ENCODE peak calls at places on chromosome 1, in nine cellular contexts. W, C, S, T, E, D, V, M and J are unnamed samples.

GRCh38 chr1:170354216-170354615 is 177.8 kb upstream of the GORAB start:
- DNase-seq in W (no peak), C (no peak), S (no peak), T (no peak), E (no peak), D (no peak), V (no peak), M (no peak), J (no peak)

GRCh38 chr1:94951509-94952208 is 24.7 kb upstream of the CNN3 start:
- DNase-seq in W (no peak), C (no peak), S (no peak), T (no peak), E (no peak), D (no peak), V (no peak), M (peak; percentile 90), J (no peak)

GRCh38 chr1:85202092-85202863 is 1.5 kb upstream of the SYDE2 start:
- DNase-seq in W (no peak), C (peak; percentile 19), S (no peak), T (no peak), E (no peak), D (no peak), V (no peak), M (peak; percentile 41), J (no peak)

GRCh38 chr1:201461193-201461657 is 7.8 kb downstream of the PHLDA3 start:
- DNase-seq in W (no peak), C (peak; percentile 94), S (no peak), T (no peak), E (peak; percentile 75), D (peak; percentile 84), V (peak; percentile 86), M (peak; percentile 99), J (no peak)

GRCh38 chr1:24898909-24899439 is 31.1 kb downstream of the RUNX3 start:
- DNase-seq in W (peak; percentile 55), C (no peak), S (no peak), T (no peak), E (no peak), D (no peak), V (peak; percentile 19), M (no peak), J (no peak)

GRCh38 chr1:88985692-88986091 is 6.7 kb downstream of the KYAT3 start:
- DNase-seq in W (no peak), C (no peak), S (no peak), T (no peak), E (no peak), D (no peak), V (no peak), M (peak; percentile 39), J (no peak)

GRCh38 chr1:47808612-47809011 is 188.6 kb downstream of the TRABD2B start:
- DNase-seq in W (no peak), C (no peak), S (no peak), T (no peak), E (no peak), D (no peak), V (no peak), M (peak; percentile 59), J (no peak)

GRCh38 chr1:40732756-40733301 is 41.3 kb downstream of the NFYC start:
- DNase-seq in W (no peak), C (no peak), S (no peak), T (no peak), E (no peak), D (no peak), V (no peak), M (peak; percentile 29), J (no peak)

GRCh38 chr1:3349161-3349967 is 105.1 kb upstream of the ARHGEF16 start:
- DNase-seq in W (no peak), C (peak; percentile 20), S (no peak), T (no peak), E (no peak), D (no peak), V (no peak), M (no peak), J (peak; percentile 60)

GRCh38 chr1:157352216-157352615 is 200.1 kb downstream of the FCRL5 start:
- DNase-seq in W (no peak), C (no peak), S (no peak), T (no peak), E (no peak), D (no peak), V (no peak), M (no peak), J (no peak)

GRCh38 chr1:84303154-84303830 is 1.8 kb downstream of the SAMD13 start:
- DNase-seq in W (no peak), C (peak; percentile 51), S (no peak), T (no peak), E (no peak), D (no peak), V (no peak), M (peak; percentile 1), J (no peak)

GRCh38 chr1:59076612-59077011 is 220.3 kb upstream of the FGGY start:
- DNase-seq in W (no peak), C (peak; percentile 15), S (no peak), T (no peak), E (no peak), D (no peak), V (no peak), M (peak; percentile 27), J (no peak)

GRCh38 chr1:40567819-40568218 is 36.4 kb downstream of the ZNF684 start:
- DNase-seq in W (no peak), C (no peak), S (no peak), T (no peak), E (no peak), D (no peak), V (no peak), M (no peak), J (no peak)

GRCh38 chr1:29650041-29650400 is 413.7 kb downstream of the PTPRU start:
- DNase-seq in W (no peak), C (no peak), S (no peak), T (no peak), E (no peak), D (no peak), V (no peak), M (peak; percentile 68), J (no peak)

GRCh38 chr1:65955503-65955902 is 162.8 kb downstream of the PDE4B start:
- DNase-seq in W (no peak), C (no peak), S (no peak), T (no peak), E (no peak), D (no peak), V (no peak), M (peak; percentile 17), J (no peak)

GRCh38 chr1:18505666-18506065 is 24.9 kb downstream of the KLHDC7A start:
- DNase-seq in W (no peak), C (no peak), S (no peak), T (no peak), E (no peak), D (no peak), V (no peak), M (peak; percentile 44), J (no peak)

GRCh38 chr1:15103906-15104305 is 49.6 kb upstream of the TMEM51 start:
- DNase-seq in W (no peak), C (no peak), S (no peak), T (no peak), E (no peak), D (no peak), V (no peak), M (no peak), J (no peak)

DNA sequence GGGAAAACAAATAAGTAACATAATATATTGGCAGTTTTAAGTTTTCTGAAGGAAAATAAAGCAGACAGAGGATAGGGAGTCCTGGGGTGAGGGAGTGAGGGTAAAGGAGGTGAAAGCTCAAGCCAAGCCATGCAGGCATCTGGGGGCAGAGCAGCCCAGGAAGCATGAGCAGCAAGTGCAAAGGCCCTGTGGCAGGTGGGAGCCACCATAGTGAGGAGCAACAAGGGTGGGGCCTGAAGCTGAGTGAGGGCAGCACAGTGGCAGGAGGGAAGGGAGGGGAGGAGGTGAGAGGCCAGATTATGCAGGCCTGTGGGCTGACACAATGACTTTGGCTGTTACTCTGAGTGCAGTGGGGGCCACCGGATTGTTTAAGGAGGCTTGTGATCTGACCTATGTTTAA is 138.8 kb upstream of the TNR start:
- DNase-seq in W (no peak), C (no peak), S (no peak), T (no peak), E (no peak), D (no peak), V (no peak), M (no peak), J (no peak)
- TF ChIP-seq CTCF in W (no peak), C (no peak), S (no peak), T (no peak), E (no peak), D (no peak), V (no peak), M (no peak), J (no peak)

DNA sequence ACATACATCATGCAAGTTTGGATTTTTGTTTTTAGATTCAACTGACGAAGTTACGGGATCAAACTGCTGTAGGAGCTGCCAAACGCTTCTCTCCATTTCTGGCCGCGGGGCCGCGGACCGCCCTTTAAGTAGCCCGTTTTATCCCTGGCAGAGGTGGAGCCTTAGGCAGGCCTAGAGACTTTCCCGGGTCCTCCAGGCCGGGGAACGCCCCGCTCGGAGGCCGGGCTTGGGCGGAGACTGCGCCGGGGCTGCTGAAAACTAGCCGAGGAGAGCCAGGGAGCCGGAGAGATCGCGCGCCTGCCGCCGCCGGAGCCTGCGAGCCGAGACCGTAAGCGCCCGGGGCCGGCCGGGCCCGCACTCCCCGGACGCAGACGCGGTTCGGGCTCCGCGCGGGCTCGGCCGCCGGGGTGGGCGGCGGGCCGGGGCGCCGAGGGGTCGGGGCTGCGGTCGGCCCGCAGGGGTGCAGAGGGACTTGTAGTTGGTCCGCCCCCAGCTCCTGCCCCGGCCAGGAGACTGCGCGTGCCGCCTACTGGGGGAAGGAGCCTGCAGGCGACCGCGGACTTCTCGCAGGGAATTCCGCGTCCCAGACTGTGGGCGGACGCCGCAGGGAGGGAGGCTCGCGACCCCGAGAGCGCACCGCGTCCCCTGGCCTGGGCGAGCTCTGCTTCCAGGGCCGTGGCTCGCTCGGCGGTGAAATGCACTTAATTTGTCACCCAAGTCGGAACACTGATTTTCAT is at the start of gene EPHX1:
- DNase-seq in W (peak; percentile 95), C (peak; percentile 88), S (peak; percentile 91), T (peak; percentile 18), E (peak; percentile 89), D (peak; percentile 92), V (peak; percentile 65), M (peak; percentile 89), J (peak; percentile 89)
- TF ChIP-seq CTCF in W (peak; percentile 25), C (no peak), S (no peak), T (no peak), E (no peak), D (peak; percentile 51), V (peak; percentile 14), M (no peak), J (no peak)

GRCh38 chr1:195717651-195718050 is 890.6 kb downstream of the KCNT2 start:
- DNase-seq in W (no peak), C (peak; percentile 42), S (no peak), T (no peak), E (no peak), D (no peak), V (no peak), M (peak; percentile 13), J (no peak)
- TF ChIP-seq CTCF in W (no peak), C (peak; percentile 43), S (peak; percentile 44), T (no peak), E (no peak), D (no peak), V (peak; percentile 81), M (peak; percentile 43), J (no peak)

DNA sequence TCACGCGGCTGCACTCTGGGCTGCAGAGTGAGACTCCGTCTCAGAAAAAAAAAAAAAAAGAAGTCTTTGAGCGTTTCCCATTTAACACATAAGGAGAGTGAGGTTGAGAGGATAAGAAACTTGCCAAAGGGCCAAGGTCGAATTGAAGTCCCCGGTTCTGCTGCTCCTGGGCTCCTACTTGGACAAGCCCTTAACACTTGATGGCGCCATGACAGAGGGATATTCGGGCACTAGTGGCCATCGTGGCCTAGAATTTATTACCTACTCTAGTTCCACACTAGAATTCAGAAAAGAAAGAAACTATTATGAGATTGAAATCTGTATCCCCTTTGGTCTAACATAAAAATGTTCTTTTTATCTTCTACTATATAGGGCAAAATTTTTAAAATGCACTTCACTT is 65.7 kb upstream of the NEK2 start:
- DNase-seq in W (no peak), C (no peak), S (no peak), T (no peak), E (no peak), D (no peak), V (no peak), M (no peak), J (no peak)
- TF ChIP-seq CTCF in W (no peak), C (no peak), S (no peak), T (no peak), E (no peak), D (no peak), V (no peak), M (no peak), J (no peak)